ENCODE peak calls at places on chromosomes 16 and 17, in seven cellular contexts. R is AG10803; G is CD8-positive, alpha-beta T cell; T is colonic mucosa; X is heart left ventricle; S is B cell; M is A549. H is an unnamed sample.
A peak's percentile ranks its signal among the peaks of the same experiment; 100 is the strongest.

GRCh38 chr17:78529871-78530670 is 47.1 kb downstream of the DNAH17 start:
- DNase-seq in R (no peak), G (no peak), T (peak; percentile 71), X (no peak), S (no peak), M (no peak), H (no peak)

GRCh38 chr17:80035687-80035936 is at the start of gene TBC1D16:
- DNase-seq in R (no peak), G (no peak), T (no peak), X (no peak), S (no peak), M (no peak), H (no peak)

GRCh38 chr16:85172465-85173071 is 60.3 kb upstream of the CIBAR2 start:
- DNase-seq in R (peak; percentile 54), G (no peak), T (peak; percentile 37), X (peak; percentile 69), S (no peak), M (peak; percentile 66), H (peak; percentile 65)

GRCh38 chr17:81480140-81480917 is 32.3 kb downstream of the ACTG1 start:
- DNase-seq in R (peak; percentile 70), G (no peak), T (no peak), X (peak; percentile 60), S (no peak), M (no peak), H (no peak)

GRCh38 chr16:4868046-4868445 is 20.8 kb downstream of the UBN1 start:
- DNase-seq in R (no peak), G (no peak), T (no peak), X (no peak), S (no peak), M (no peak), H (no peak)

GRCh38 chr17:954431-955164 is 25.0 kb downstream of the NXN start:
- DNase-seq in R (peak; percentile 66), G (no peak), T (no peak), X (peak; percentile 27), S (no peak), M (peak; percentile 87), H (no peak)

GRCh38 chr17:10812674-10813073 is 8.8 kb upstream of the TMEM238L start:
- DNase-seq in R (no peak), G (no peak), T (peak; percentile 92), X (peak; percentile 73), S (no peak), M (no peak), H (no peak)

GRCh38 chr17:48084932-48085331 is 16.3 kb downstream of the CBX1 start:
- DNase-seq in R (no peak), G (no peak), T (no peak), X (no peak), S (no peak), M (no peak), H (no peak)

GRCh38 chr17:22461460-22462145 is 769.3 kb downstream of the KCNJ18 start:
- DNase-seq in R (no peak), G (no peak), T (no peak), X (no peak), S (no peak), M (no peak), H (no peak)

GRCh38 chr16:15440852-15441251 is 6.5 kb downstream of the BMERB1 start:
- DNase-seq in R (peak; percentile 60), G (no peak), T (no peak), X (no peak), S (no peak), M (peak; percentile 58), H (no peak)

GRCh38 chr17:32317353-32317752 is 24.6 kb downstream of the C17orf75 start:
- DNase-seq in R (no peak), G (no peak), T (no peak), X (no peak), S (no peak), M (no peak), H (no peak)

GRCh38 chr17:32318071-32318470 is 23.9 kb downstream of the C17orf75 start:
- DNase-seq in R (no peak), G (no peak), T (no peak), X (no peak), S (no peak), M (no peak), H (no peak)

GRCh38 chr17:32323046-32323445 is 18.9 kb downstream of the C17orf75 start:
- DNase-seq in R (no peak), G (no peak), T (no peak), X (no peak), S (no peak), M (no peak), H (no peak)

GRCh38 chr17:32320847-32321246 is 21.1 kb downstream of the C17orf75 start:
- DNase-seq in R (no peak), G (no peak), T (no peak), X (no peak), S (no peak), M (no peak), H (no peak)

DNA sequence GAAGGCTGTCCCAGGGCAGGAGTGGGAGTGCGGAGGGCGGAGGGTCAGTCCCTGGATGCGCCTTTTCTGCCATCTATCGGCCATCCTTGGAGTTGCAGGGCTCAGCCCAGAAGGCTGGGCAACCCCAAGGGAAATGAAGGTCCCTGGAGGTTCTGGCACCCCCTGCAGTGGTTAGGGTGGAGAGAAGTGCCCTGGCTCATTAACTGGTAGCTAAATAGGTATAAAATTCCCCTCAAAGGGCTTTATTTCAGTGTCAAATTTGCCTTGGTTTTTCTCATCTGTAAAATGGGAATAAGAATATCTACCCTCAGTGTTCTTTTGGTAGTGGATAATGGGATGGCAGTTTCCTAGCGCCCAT is 22.4 kb downstream of the C17orf75 start:
- DNase-seq in R (peak; percentile 37), G (peak; percentile 82), T (peak; percentile 79), X (peak; percentile 77), S (peak; percentile 90), M (peak; percentile 88), H (peak; percentile 86)
- TF ChIP-seq CTCF in R (peak; percentile 99), G (peak; percentile 86), T (peak; percentile 96), X (peak; percentile 90), S (peak; percentile 85), M (peak; percentile 94), H (peak; percentile 97)

GRCh38 chr16:14205666-14206065 is 134.5 kb downstream of the MRTFB start:
- DNase-seq in R (no peak), G (no peak), T (no peak), X (no peak), S (no peak), M (no peak), H (no peak)

GRCh38 chr16:14199624-14200023 is 128.5 kb downstream of the MRTFB start:
- DNase-seq in R (peak; percentile 37), G (no peak), T (no peak), X (no peak), S (no peak), M (no peak), H (no peak)

GRCh38 chr16:14199199-14199598 is 128.1 kb downstream of the MRTFB start:
- DNase-seq in R (no peak), G (no peak), T (no peak), X (no peak), S (no peak), M (no peak), H (no peak)

GRCh38 chr16:14202095-14202494 is 131.0 kb downstream of the MRTFB start:
- DNase-seq in R (no peak), G (no peak), T (no peak), X (no peak), S (no peak), M (no peak), H (no peak)

GRCh38 chr16:14202697-14203096 is 131.6 kb downstream of the MRTFB start:
- DNase-seq in R (no peak), G (no peak), T (no peak), X (no peak), S (no peak), M (no peak), H (no peak)
- TF ChIP-seq CTCF in R (peak; percentile 33), G (no peak), T (peak; percentile 35), X (peak; percentile 66), S (no peak), M (no peak), H (peak; percentile 28)

GRCh38 chr16:9047689-9048301 is 43.6 kb upstream of the HAPSTR1 start:
- DNase-seq in R (peak; percentile 100), G (no peak), T (peak; percentile 80), X (peak; percentile 93), S (no peak), M (peak; percentile 79), H (no peak)

GRCh38 chr16:9049241-9049640 is 42.2 kb upstream of the HAPSTR1 start:
- DNase-seq in R (peak; percentile 58), G (no peak), T (no peak), X (no peak), S (no peak), M (no peak), H (no peak)

GRCh38 chr16:9048302-9048700 is 43.1 kb upstream of the HAPSTR1 start:
- DNase-seq in R (no peak), G (no peak), T (no peak), X (no peak), S (no peak), M (no peak), H (no peak)

GRCh38 chr16:9053006-9053601 is 38.3 kb upstream of the HAPSTR1 start:
- DNase-seq in R (peak; percentile 67), G (no peak), T (peak; percentile 46), X (peak; percentile 80), S (peak; percentile 11), M (peak; percentile 64), H (no peak)

DNA sequence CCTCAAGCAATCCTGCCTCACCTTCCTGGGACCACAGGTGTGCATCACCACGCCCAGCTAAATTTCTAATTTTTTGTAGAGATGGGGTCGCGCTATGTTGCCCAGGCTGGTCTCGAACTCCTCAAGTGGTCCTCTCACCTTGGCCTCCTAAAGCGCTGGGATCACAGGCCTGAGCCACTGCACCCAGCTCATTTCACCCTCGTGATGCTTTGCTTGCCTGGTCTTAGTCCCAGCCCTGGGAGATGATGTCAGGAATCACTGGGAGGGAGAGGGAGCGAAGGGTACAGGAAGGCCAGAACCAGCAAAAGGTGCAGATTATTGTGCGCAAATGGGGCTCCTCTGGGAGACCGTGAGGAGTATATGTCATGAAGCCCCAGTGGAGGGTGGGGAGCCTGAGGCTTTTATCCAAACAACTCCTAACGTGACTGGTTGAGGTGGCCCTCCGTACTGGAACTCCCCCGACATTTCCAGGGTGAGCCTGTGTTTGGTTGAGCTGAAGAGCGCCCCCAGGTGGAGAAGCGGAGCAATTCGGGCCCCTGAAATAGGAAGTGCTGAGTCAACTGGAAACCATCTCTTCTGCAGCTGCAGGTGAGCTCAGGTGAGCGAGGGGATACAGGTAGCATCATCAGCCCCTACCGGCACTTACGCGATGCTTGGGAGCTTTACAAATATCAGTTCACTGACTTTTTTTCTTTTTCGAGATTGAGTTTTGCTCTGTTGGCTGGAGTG is 41.2 kb upstream of the HAPSTR1 start:
- DNase-seq in R (no peak), G (no peak), T (no peak), X (no peak), S (peak; percentile 25), M (no peak), H (no peak)
- TF ChIP-seq CTCF in R (peak; percentile 41), G (no peak), T (peak; percentile 15), X (peak; percentile 13), S (peak; percentile 45), M (peak; percentile 48), H (peak; percentile 63)

DNA sequence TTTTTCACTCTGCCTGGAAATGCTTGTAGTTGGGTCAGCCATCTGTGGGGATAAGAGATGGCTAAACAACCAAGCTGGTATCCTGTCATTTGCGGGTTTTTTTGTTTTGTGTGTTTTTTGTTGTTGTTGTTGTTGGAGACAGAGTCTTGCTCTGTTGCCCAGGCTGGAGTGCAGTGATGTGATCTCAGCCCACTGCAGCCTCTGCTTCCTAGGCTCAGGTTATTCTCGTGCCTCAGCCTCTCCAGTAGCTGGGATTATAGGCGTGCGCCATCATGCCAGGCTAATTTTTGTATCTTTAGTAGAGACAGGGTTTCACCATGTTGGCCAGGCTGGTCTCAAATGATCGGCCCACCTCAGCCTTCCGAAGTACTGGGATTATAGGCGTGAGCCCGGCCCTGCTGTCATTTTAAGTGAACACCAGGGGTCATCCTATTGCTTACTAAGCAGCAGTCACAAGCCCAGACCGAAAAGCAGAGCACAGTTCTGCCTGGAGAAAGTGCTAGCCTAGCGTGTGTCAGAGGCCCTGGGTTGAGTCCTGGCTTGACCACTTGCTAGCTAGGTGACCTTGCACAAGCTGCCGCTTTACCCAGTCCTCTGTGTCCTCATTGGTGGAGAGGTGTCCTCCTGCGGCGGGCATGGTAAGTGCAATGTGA is 4.6 kb downstream of the SMCR8 start:
- DNase-seq in R (peak; percentile 77), G (no peak), T (no peak), X (peak; percentile 51), S (no peak), M (peak; percentile 37), H (no peak)
- TF ChIP-seq CTCF in R (peak; percentile 65), G (peak; percentile 24), T (no peak), X (no peak), S (peak; percentile 15), M (peak; percentile 41), H (peak; percentile 44)

H was measured in GM13977.